ENCODE peak calls at places on chromosomes 7 and 10, in six cellular contexts. L, K, Q, I, X and W are unnamed samples.

GRCh38 chr10:128124813-128125403 is 1.3 kb downstream of the MKI67 start:
- DNase-seq in X (no peak), L (no peak), K (no peak), I (no peak), Q (no peak), W (no peak)

GRCh38 chr10:79045566-79046175 is 23.1 kb upstream of the ZMIZ1 start:
- DNase-seq in L (no peak), Q (no peak), X (no peak), K (peak), I (no peak), W (no peak)

GRCh38 chr10:77036993-77037734 is 600.4 kb downstream of the KCNMA1 start:
- DNase-seq in K (no peak), L (no peak), X (peak), Q (no peak), I (no peak), W (no peak)

GRCh38 chr10:14673189-14673947 is 101.3 kb downstream of the FAM107B start:
- DNase-seq in Q (no peak), K (no peak), L (no peak), X (peak), I (no peak), W (no peak)

GRCh38 chr7:108660465-108660864 is 90.8 kb downstream of the DNAJB9 start:
- DNase-seq in Q (no peak), X (peak), K (no peak), I (no peak), L (no peak), W (no peak)

GRCh38 chr7:144407266-144407931 is 3.9 kb upstream of the NOBOX start:
- DNase-seq in X (no peak), L (no peak), Q (no peak), K (no peak), I (no peak), W (no peak)

GRCh38 chr7:96495751-96496216 is 173.9 kb upstream of the SLC25A13 start:
- DNase-seq in Q (no peak), I (no peak), K (no peak), X (no peak), L (peak), W (no peak)

GRCh38 chr10:74156919-74157289 is 5.9 kb downstream of the ADK start:
- DNase-seq in Q (no peak), X (peak), I (no peak), K (no peak), L (no peak), W (no peak)

GRCh38 chr10:119656760-119657159 is 5.6 kb downstream of the BAG3 start:
- DNase-seq in X (no peak), I (no peak), Q (no peak), K (no peak), L (no peak), W (no peak)

GRCh38 chr7:1444214-1444924 is 14.9 kb downstream of the MICALL2 start:
- DNase-seq in I (no peak), Q (no peak), K (no peak), X (no peak), L (no peak), W (no peak)

GRCh38 chr10:123272171-123272570 is 118.0 kb downstream of the BUB3 start:
- DNase-seq in L (no peak), X (peak), K (no peak), Q (no peak), I (no peak), W (no peak)

GRCh38 chr7:665751-666453 is 60.6 kb upstream of the DNAAF5 start:
- DNase-seq in X (no peak), I (no peak), Q (peak), L (no peak), K (peak), W (no peak)

GRCh38 chr7:155820246-155820645 is 8.0 kb upstream of the SHH start:
- DNase-seq in Q (no peak), I (no peak), X (no peak), K (no peak), L (no peak), W (no peak)

GRCh38 chr7:74051629-74052410 is 23.8 kb downstream of the ELN start:
- DNase-seq in L (peak), I (no peak), K (no peak), X (no peak), Q (peak), W (no peak)

GRCh38 chr7:29234438-29234837 is 39.9 kb downstream of the CHN2 start:
- DNase-seq in X (no peak), K (no peak), I (no peak), L (no peak), Q (no peak), W (no peak)

GRCh38 chr10:79129361-79129997 is 60.7 kb downstream of the ZMIZ1 start:
- DNase-seq in X (peak), I (no peak), Q (no peak), L (no peak), K (no peak), W (no peak)

GRCh38 chr10:107165007-107165406 is 501 bp upstream of the SORCS1 start:
- DNase-seq in I (no peak), K (no peak), Q (no peak), L (no peak), X (no peak), W (no peak)

GRCh38 chr10:102645388-102645740 is 1.1 kb downstream of the TRIM8 start:
- DNase-seq in K (peak), I (no peak), Q (peak), X (peak), L (peak), W (no peak)

GRCh38 chr7:158447206-158448171 is 140.1 kb downstream of the PTPRN2 start:
- DNase-seq in Q (no peak), X (no peak), I (no peak), K (no peak), L (peak), W (no peak)

GRCh38 chr10:106957825-106958581 is 206.5 kb downstream of the SORCS1 start:
- DNase-seq in Q (no peak), I (no peak), X (peak), L (no peak), K (no peak), W (no peak)

GRCh38 chr10:108783897-108784296 is 1139.4 kb downstream of the XPNPEP1 start:
- DNase-seq in I (no peak), Q (peak), L (no peak), X (peak), K (no peak), W (no peak)

GRCh38 chr10:93070378-93071176 is 3.1 kb upstream of the CYP26A1 start:
- DNase-seq in K (no peak), I (no peak), Q (no peak), L (no peak), X (no peak), W (no peak)

GRCh38 chr10:119283818-119284217 is 76.4 kb downstream of the GRK5 start:
- DNase-seq in X (no peak), L (no peak), I (no peak), K (no peak), Q (no peak), W (no peak)

GRCh38 chr10:122126763-122127659 is 138.0 kb downstream of the TACC2 start:
- DNase-seq in L (peak), I (peak), X (no peak), Q (no peak), K (no peak), W (no peak)

GRCh38 chr10:100020883-100021248 is 11.1 kb upstream of the DNMBP start:
- DNase-seq in Q (no peak), K (no peak), I (no peak), X (no peak), L (no peak), W (no peak)

GRCh38 chr10:96784253-96784652 is 47.8 kb upstream of the LCOR start:
- DNase-seq in L (no peak), Q (no peak), K (no peak), I (no peak), X (no peak), W (no peak)

GRCh38 chr7:39085590-39086049 is 107.9 kb downstream of the POU6F2 start:
- DNase-seq in I (no peak), X (no peak), Q (no peak), K (no peak), L (peak), W (no peak)

GRCh38 chr7:3294432-3295100 is 6.5 kb upstream of the SDK1 start:
- DNase-seq in L (peak), I (no peak), Q (peak), K (no peak), X (no peak), W (no peak)